ENCODE peak calls at places on chromosomes 6 and 20, in seven cellular contexts. One of them, this sample, is unnamed.

GRCh38 chr6:108123946-108124345 is 41.9 kb upstream of the NR2E1 start:
- DNase-seq in fibroblast of the aortic adventitia: no peak
- DNase-seq in OCI-LY7: no peak
- DNase-seq in ovary: no peak
- DNase-seq in CD4-positive, alpha-beta T cell: no peak
- DNase-seq in HFF-Myc: no peak
- DNase-seq in GM12878: no peak
- DNase-seq in this sample: peak

GRCh38 chr6:128235556-128235955 is 284.8 kb downstream of the PTPRK start:
- DNase-seq in fibroblast of the aortic adventitia: no peak
- DNase-seq in OCI-LY7: no peak
- DNase-seq in ovary: no peak
- DNase-seq in CD4-positive, alpha-beta T cell: no peak
- DNase-seq in HFF-Myc: no peak
- DNase-seq in GM12878: no peak
- DNase-seq in this sample: no peak

GRCh38 chr6:43378631-43379030 is 9.2 kb upstream of the ZNF318 start:
- DNase-seq in fibroblast of the aortic adventitia: no peak
- DNase-seq in OCI-LY7: no peak
- DNase-seq in ovary: no peak
- DNase-seq in CD4-positive, alpha-beta T cell: no peak
- DNase-seq in HFF-Myc: no peak
- DNase-seq in GM12878: no peak
- DNase-seq in this sample: no peak

GRCh38 chr6:161396539-161396938 is 122.7 kb upstream of the AGPAT4 start:
- DNase-seq in fibroblast of the aortic adventitia: no peak
- DNase-seq in OCI-LY7: no peak
- DNase-seq in ovary: no peak
- DNase-seq in CD4-positive, alpha-beta T cell: no peak
- DNase-seq in HFF-Myc: no peak
- DNase-seq in GM12878: no peak
- DNase-seq in this sample: no peak

GRCh38 chr6:17725083-17725482 is 18.4 kb upstream of the NUP153 start:
- DNase-seq in fibroblast of the aortic adventitia: peak
- DNase-seq in OCI-LY7: no peak
- DNase-seq in ovary: peak
- DNase-seq in CD4-positive, alpha-beta T cell: no peak
- DNase-seq in HFF-Myc: no peak
- DNase-seq in GM12878: no peak
- DNase-seq in this sample: peak

GRCh38 chr6:45724511-45724910 is 291.1 kb downstream of the CLIC5 start:
- DNase-seq in fibroblast of the aortic adventitia: peak
- DNase-seq in OCI-LY7: no peak
- DNase-seq in ovary: peak
- DNase-seq in CD4-positive, alpha-beta T cell: no peak
- DNase-seq in HFF-Myc: peak
- DNase-seq in GM12878: no peak
- DNase-seq in this sample: no peak

GRCh38 chr20:5821627-5822215 is 71.5 kb downstream of the SHLD1 start:
- DNase-seq in fibroblast of the aortic adventitia: no peak
- DNase-seq in OCI-LY7: no peak
- DNase-seq in ovary: peak
- DNase-seq in CD4-positive, alpha-beta T cell: no peak
- DNase-seq in HFF-Myc: no peak
- DNase-seq in GM12878: no peak
- DNase-seq in this sample: no peak

GRCh38 chr6:16694789-16695188 is 66.5 kb downstream of the ATXN1 start:
- DNase-seq in fibroblast of the aortic adventitia: no peak
- DNase-seq in OCI-LY7: no peak
- DNase-seq in ovary: no peak
- DNase-seq in CD4-positive, alpha-beta T cell: no peak
- DNase-seq in HFF-Myc: no peak
- DNase-seq in GM12878: no peak
- DNase-seq in this sample: no peak

GRCh38 chr20:52852695-52853094 is 119.5 kb upstream of the TSHZ2 start:
- DNase-seq in fibroblast of the aortic adventitia: no peak
- DNase-seq in OCI-LY7: no peak
- DNase-seq in ovary: no peak
- DNase-seq in CD4-positive, alpha-beta T cell: no peak
- DNase-seq in HFF-Myc: no peak
- DNase-seq in GM12878: no peak
- DNase-seq in this sample: no peak

GRCh38 chr20:61776491-61776890 is 289.2 kb downstream of the TAF4 start:
- DNase-seq in fibroblast of the aortic adventitia: no peak
- DNase-seq in OCI-LY7: no peak
- DNase-seq in ovary: no peak
- DNase-seq in CD4-positive, alpha-beta T cell: no peak
- DNase-seq in HFF-Myc: no peak
- DNase-seq in GM12878: no peak
- DNase-seq in this sample: no peak

GRCh38 chr6:75183099-75183541 is 22.7 kb downstream of the COL12A1 start:
- DNase-seq in fibroblast of the aortic adventitia: peak
- DNase-seq in OCI-LY7: no peak
- DNase-seq in ovary: no peak
- DNase-seq in CD4-positive, alpha-beta T cell: no peak
- DNase-seq in HFF-Myc: no peak
- DNase-seq in GM12878: no peak
- DNase-seq in this sample: no peak

GRCh38 chr6:43505718-43506117 is 4.4 kb downstream of the LRRC73 start:
- DNase-seq in fibroblast of the aortic adventitia: no peak
- DNase-seq in OCI-LY7: no peak
- DNase-seq in ovary: no peak
- DNase-seq in CD4-positive, alpha-beta T cell: no peak
- DNase-seq in HFF-Myc: no peak
- DNase-seq in GM12878: no peak
- DNase-seq in this sample: no peak

GRCh38 chr6:92588126-92588525 is 831.2 kb downstream of the EPHA7 start:
- DNase-seq in fibroblast of the aortic adventitia: no peak
- DNase-seq in OCI-LY7: no peak
- DNase-seq in ovary: no peak
- DNase-seq in CD4-positive, alpha-beta T cell: no peak
- DNase-seq in HFF-Myc: no peak
- DNase-seq in GM12878: no peak
- DNase-seq in this sample: no peak

GRCh38 chr6:147508073-147508870 is at the start of gene SAMD5:
- DNase-seq in fibroblast of the aortic adventitia: peak
- DNase-seq in OCI-LY7: no peak
- DNase-seq in ovary: peak
- DNase-seq in CD4-positive, alpha-beta T cell: no peak
- DNase-seq in HFF-Myc: peak
- DNase-seq in GM12878: no peak
- DNase-seq in this sample: peak

GRCh38 chr20:1287787-1288569 is 21.9 kb downstream of the SNPH start:
- DNase-seq in fibroblast of the aortic adventitia: no peak
- DNase-seq in OCI-LY7: no peak
- DNase-seq in ovary: no peak
- DNase-seq in CD4-positive, alpha-beta T cell: no peak
- DNase-seq in HFF-Myc: no peak
- DNase-seq in GM12878: no peak
- DNase-seq in this sample: no peak

GRCh38 chr6:169019111-169019510 is 234.5 kb downstream of the THBS2 start:
- DNase-seq in fibroblast of the aortic adventitia: no peak
- DNase-seq in OCI-LY7: no peak
- DNase-seq in ovary: no peak
- DNase-seq in CD4-positive, alpha-beta T cell: no peak
- DNase-seq in HFF-Myc: no peak
- DNase-seq in GM12878: no peak
- DNase-seq in this sample: no peak

GRCh38 chr6:169020821-169021220 is 232.8 kb downstream of the THBS2 start:
- DNase-seq in fibroblast of the aortic adventitia: no peak
- DNase-seq in OCI-LY7: no peak
- DNase-seq in ovary: no peak
- DNase-seq in CD4-positive, alpha-beta T cell: no peak
- DNase-seq in HFF-Myc: no peak
- DNase-seq in GM12878: no peak
- DNase-seq in this sample: no peak

GRCh38 chr6:169016758-169017157 is 236.9 kb downstream of the THBS2 start:
- DNase-seq in fibroblast of the aortic adventitia: no peak
- DNase-seq in OCI-LY7: no peak
- DNase-seq in ovary: no peak
- DNase-seq in CD4-positive, alpha-beta T cell: no peak
- DNase-seq in HFF-Myc: no peak
- DNase-seq in GM12878: no peak
- DNase-seq in this sample: no peak

GRCh38 chr6:169022079-169022478 is 231.6 kb downstream of the THBS2 start:
- DNase-seq in fibroblast of the aortic adventitia: no peak
- DNase-seq in OCI-LY7: no peak
- DNase-seq in ovary: no peak
- DNase-seq in CD4-positive, alpha-beta T cell: no peak
- DNase-seq in HFF-Myc: no peak
- DNase-seq in GM12878: no peak
- DNase-seq in this sample: no peak

GRCh38 chr6:169019727-169020491 is 233.7 kb downstream of the THBS2 start:
- DNase-seq in fibroblast of the aortic adventitia: no peak
- DNase-seq in OCI-LY7: no peak
- DNase-seq in ovary: no peak
- DNase-seq in CD4-positive, alpha-beta T cell: no peak
- DNase-seq in HFF-Myc: no peak
- DNase-seq in GM12878: no peak
- DNase-seq in this sample: no peak
- TF ChIP-seq CTCF in fibroblast of the aortic adventitia: peak
- TF ChIP-seq CTCF in OCI-LY7: no peak
- TF ChIP-seq CTCF in ovary: no peak
- TF ChIP-seq CTCF in CD4-positive, alpha-beta T cell: no peak
- TF ChIP-seq CTCF in HFF-Myc: peak
- TF ChIP-seq CTCF in GM12878: no peak
- TF ChIP-seq CTCF in this sample: no peak

GRCh38 chr6:163230901-163231300 is 183.6 kb upstream of the QKI start:
- DNase-seq in fibroblast of the aortic adventitia: no peak
- DNase-seq in OCI-LY7: no peak
- DNase-seq in ovary: no peak
- DNase-seq in CD4-positive, alpha-beta T cell: no peak
- DNase-seq in HFF-Myc: no peak
- DNase-seq in GM12878: no peak
- DNase-seq in this sample: no peak

GRCh38 chr6:163231356-163232014 is 183.0 kb upstream of the QKI start:
- DNase-seq in fibroblast of the aortic adventitia: no peak
- DNase-seq in OCI-LY7: no peak
- DNase-seq in ovary: no peak
- DNase-seq in CD4-positive, alpha-beta T cell: no peak
- DNase-seq in HFF-Myc: no peak
- DNase-seq in GM12878: no peak
- DNase-seq in this sample: no peak

GRCh38 chr6:163229050-163229449 is 185.5 kb upstream of the QKI start:
- DNase-seq in fibroblast of the aortic adventitia: no peak
- DNase-seq in OCI-LY7: no peak
- DNase-seq in ovary: no peak
- DNase-seq in CD4-positive, alpha-beta T cell: no peak
- DNase-seq in HFF-Myc: no peak
- DNase-seq in GM12878: no peak
- DNase-seq in this sample: no peak

GRCh38 chr6:163232649-163233048 is 181.9 kb upstream of the QKI start:
- DNase-seq in fibroblast of the aortic adventitia: no peak
- DNase-seq in OCI-LY7: no peak
- DNase-seq in ovary: no peak
- DNase-seq in CD4-positive, alpha-beta T cell: no peak
- DNase-seq in HFF-Myc: no peak
- DNase-seq in GM12878: no peak
- DNase-seq in this sample: no peak

DNA sequence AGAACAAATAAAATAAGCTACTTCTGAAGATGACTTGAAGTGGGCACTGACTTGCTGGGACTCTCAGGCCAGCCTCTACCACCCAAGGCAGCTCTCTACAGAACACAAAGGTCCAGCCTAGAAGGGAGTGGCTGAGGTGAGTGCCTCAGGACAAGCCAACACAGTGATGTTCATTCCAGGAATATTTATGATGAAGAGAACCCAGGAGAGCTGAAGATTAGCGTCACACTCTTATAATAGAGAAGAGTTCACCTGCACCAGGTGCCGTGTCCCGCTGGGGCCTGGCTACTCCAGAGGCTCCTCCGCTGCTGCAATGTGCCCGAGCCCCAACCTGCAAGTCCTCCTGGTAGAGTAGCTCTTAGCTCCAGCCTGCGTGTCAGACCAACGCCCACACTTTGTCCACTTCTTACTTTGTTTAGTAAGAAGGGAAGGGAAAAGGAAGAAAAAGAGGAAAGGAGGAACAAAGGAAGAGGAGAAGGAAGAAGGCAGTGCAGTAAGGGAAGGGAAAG is 182.4 kb upstream of the QKI start:
- DNase-seq in fibroblast of the aortic adventitia: no peak
- DNase-seq in OCI-LY7: no peak
- DNase-seq in ovary: no peak
- DNase-seq in CD4-positive, alpha-beta T cell: no peak
- DNase-seq in HFF-Myc: no peak
- DNase-seq in GM12878: no peak
- DNase-seq in this sample: no peak
- TF ChIP-seq CTCF in fibroblast of the aortic adventitia: no peak
- TF ChIP-seq CTCF in OCI-LY7: no peak
- TF ChIP-seq CTCF in ovary: no peak
- TF ChIP-seq CTCF in CD4-positive, alpha-beta T cell: no peak
- TF ChIP-seq CTCF in HFF-Myc: no peak
- TF ChIP-seq CTCF in GM12878: no peak
- TF ChIP-seq CTCF in this sample: no peak

DNA sequence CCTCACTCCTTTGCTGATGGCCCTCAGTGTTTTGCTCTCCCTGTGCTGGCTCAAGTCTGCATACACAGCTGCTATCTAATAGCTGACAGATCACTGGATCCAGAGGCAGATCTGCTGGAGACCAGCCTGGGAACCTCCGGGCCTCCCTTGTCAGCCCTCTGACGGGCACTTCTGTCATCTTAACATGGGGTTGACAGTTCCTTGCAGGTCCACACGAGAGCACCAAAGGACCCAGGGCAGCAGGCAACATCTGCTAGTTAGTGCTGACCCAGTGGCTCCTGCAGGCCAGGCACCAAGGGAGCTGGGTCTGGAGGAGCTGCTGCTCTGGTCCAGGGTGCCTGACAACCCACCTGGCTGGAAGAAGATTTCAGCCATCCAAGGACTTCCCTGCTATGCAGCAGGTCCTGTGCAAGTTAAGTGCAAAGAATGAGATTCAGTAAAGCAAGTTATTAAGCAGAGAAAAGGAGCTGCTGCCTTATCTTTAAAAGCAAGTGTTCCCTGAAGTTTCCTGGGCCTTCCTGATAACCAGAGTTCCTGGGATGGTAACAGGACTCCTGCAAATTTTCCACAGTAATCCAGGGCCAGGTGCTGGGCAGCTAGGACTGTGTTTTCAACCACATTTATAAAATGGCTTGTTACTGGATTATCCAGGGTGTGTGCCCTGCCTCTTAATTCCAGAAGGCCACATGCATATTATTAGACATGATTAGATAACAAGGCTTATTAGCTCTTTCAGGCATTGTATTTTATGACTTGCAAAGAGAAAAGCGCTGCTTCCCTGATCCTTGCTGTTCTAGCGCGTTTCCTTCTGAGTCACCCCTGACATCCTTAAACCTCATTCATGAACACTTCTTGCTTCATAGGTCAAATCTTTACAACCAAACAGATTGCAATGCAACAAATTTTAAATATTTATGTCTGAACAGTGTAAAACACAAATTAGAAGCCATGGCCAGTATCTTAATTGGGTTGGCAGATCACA is 208.4 kb downstream of the UST start:
- DNase-seq in fibroblast of the aortic adventitia: no peak
- DNase-seq in OCI-LY7: no peak
- DNase-seq in ovary: no peak
- DNase-seq in CD4-positive, alpha-beta T cell: no peak
- DNase-seq in HFF-Myc: no peak
- DNase-seq in GM12878: no peak
- DNase-seq in this sample: no peak
- TF ChIP-seq CTCF in fibroblast of the aortic adventitia: no peak
- TF ChIP-seq CTCF in OCI-LY7: no peak
- TF ChIP-seq CTCF in ovary: no peak
- TF ChIP-seq CTCF in CD4-positive, alpha-beta T cell: no peak
- TF ChIP-seq CTCF in HFF-Myc: no peak
- TF ChIP-seq CTCF in GM12878: no peak
- TF ChIP-seq CTCF in this sample: no peak

GRCh38 chr6:156953478-156954146 is 176.4 kb downstream of the ARID1B start:
- DNase-seq in fibroblast of the aortic adventitia: peak
- DNase-seq in OCI-LY7: peak
- DNase-seq in ovary: no peak
- DNase-seq in CD4-positive, alpha-beta T cell: peak
- DNase-seq in HFF-Myc: peak
- DNase-seq in GM12878: no peak
- DNase-seq in this sample: peak
- TF ChIP-seq CTCF in fibroblast of the aortic adventitia: peak
- TF ChIP-seq CTCF in OCI-LY7: no peak
- TF ChIP-seq CTCF in ovary: no peak
- TF ChIP-seq CTCF in CD4-positive, alpha-beta T cell: peak
- TF ChIP-seq CTCF in HFF-Myc: peak
- TF ChIP-seq CTCF in GM12878: peak
- TF ChIP-seq CTCF in this sample: no peak